ENCODE peak calls at places on chromosomes 13 and 19, in seven cellular contexts. Z is mucosa of gallbladder; R is GM04504; L is NB4; T is activated CD4-positive, alpha-beta T cell treated with anti-CD3 and anti-CD28 coated beads for 24 hours; U is aorta; O is MCF 10A. H is an unnamed sample.
A peak's percentile ranks its signal among the peaks of the same experiment; 100 is the strongest.

GRCh38 chr13:35630551-35631275 is 154.2 kb upstream of the MAB21L1 start:
- DNase-seq in Z (no peak), R (peak; percentile 38), L (peak; percentile 52), T (no peak), U (no peak), O (peak; percentile 66), H (no peak)

GRCh38 chr19:16106121-16106520 is 5.6 kb upstream of the RAB8A start:
- DNase-seq in Z (no peak), R (no peak), L (peak; percentile 60), T (no peak), U (no peak), O (no peak), H (no peak)

GRCh38 chr13:39417131-39417530 is 185.9 kb downstream of the LHFPL6 start:
- DNase-seq in Z (no peak), R (no peak), L (peak; percentile 23), T (no peak), U (no peak), O (peak; percentile 6), H (no peak)

GRCh38 chr13:71210861-71211260 is 656.1 kb downstream of the DACH1 start:
- DNase-seq in Z (no peak), R (no peak), L (no peak), T (no peak), U (no peak), O (no peak), H (no peak)

GRCh38 chr13:76229281-76229680 is 593.2 kb downstream of the LMO7 start:
- DNase-seq in Z (no peak), R (no peak), L (no peak), T (no peak), U (no peak), O (no peak), H (no peak)

GRCh38 chr13:79541426-79542049 is 60.6 kb downstream of the NDFIP2 start:
- DNase-seq in Z (no peak), R (peak; percentile 29), L (peak; percentile 78), T (peak; percentile 31), U (no peak), O (peak; percentile 66), H (no peak)

GRCh38 chr13:73803997-73804396 is 330.2 kb downstream of the KLF12 start:
- DNase-seq in Z (no peak), R (peak; percentile 35), L (no peak), T (no peak), U (no peak), O (peak; percentile 13), H (no peak)

GRCh38 chr13:28306325-28306724 is 168.0 kb downstream of the PAN3 start:
- DNase-seq in Z (no peak), R (no peak), L (peak; percentile 67), T (no peak), U (no peak), O (no peak), H (no peak)

GRCh38 chr13:106700007-106700950 is 132.3 kb upstream of the ARGLU1 start:
- DNase-seq in Z (no peak), R (peak; percentile 7), L (no peak), T (no peak), U (no peak), O (peak; percentile 8), H (no peak)

GRCh38 chr13:42656136-42656535 is 82.2 kb downstream of the TNFSF11 start:
- DNase-seq in Z (no peak), R (no peak), L (no peak), T (no peak), U (no peak), O (no peak), H (no peak)

GRCh38 chr19:49672131-49672919 is 4.7 kb upstream of the PRMT1 start:
- DNase-seq in Z (peak; percentile 77), R (no peak), L (peak; percentile 75), T (peak; percentile 65), U (peak; percentile 83), O (peak; percentile 76), H (no peak)

GRCh38 chr13:101623469-101624209 is 171.2 kb downstream of the ITGBL1 start:
- DNase-seq in Z (no peak), R (no peak), L (no peak), T (no peak), U (no peak), O (peak; percentile 59), H (no peak)

GRCh38 chr19:34391813-34392212 is 12.4 kb upstream of the PDCD2L start:
- DNase-seq in Z (no peak), R (no peak), L (no peak), T (no peak), U (no peak), O (no peak), H (no peak)

GRCh38 chr19:6737873-6738725 is 719 bp upstream of the GPR108 start:
- DNase-seq in Z (peak; percentile 99), R (peak; percentile 60), L (peak; percentile 87), T (peak; percentile 61), U (peak; percentile 97), O (peak; percentile 94), H (no peak)

GRCh38 chr13:99303863-99304521 is 3.2 kb downstream of the GPR183 start:
- DNase-seq in Z (peak; percentile 26), R (no peak), L (peak; percentile 67), T (no peak), U (peak; percentile 79), O (no peak), H (no peak)

GRCh38 chr19:1407662-1408299 is 395 bp downstream of the DAZAP1 start:
- DNase-seq in Z (no peak), R (no peak), L (peak; percentile 23), T (no peak), U (peak; percentile 70), O (no peak), H (peak; percentile 82)

GRCh38 chr19:42175952-42176648 is 41.4 kb downstream of the DEDD2 start:
- DNase-seq in Z (no peak), R (peak; percentile 3), L (no peak), T (no peak), U (no peak), O (no peak), H (no peak)

GRCh38 chr13:75016225-75016624 is 465.7 kb downstream of the TBC1D4 start:
- DNase-seq in Z (no peak), R (no peak), L (no peak), T (no peak), U (no peak), O (no peak), H (no peak)

GRCh38 chr13:74264333-74264732 is 130.1 kb upstream of the KLF12 start:
- DNase-seq in Z (no peak), R (no peak), L (no peak), T (no peak), U (no peak), O (no peak), H (no peak)

GRCh38 chr19:34120846-34121639 is 51.3 kb upstream of the LSM14A start:
- DNase-seq in Z (no peak), R (peak; percentile 18), L (peak; percentile 63), T (peak; percentile 36), U (no peak), O (peak; percentile 66), H (no peak)

GRCh38 chr19:52343548-52343947 is 7.5 kb downstream of the ZNF610 start:
- DNase-seq in Z (peak; percentile 31), R (no peak), L (peak; percentile 83), T (peak; percentile 22), U (no peak), O (peak; percentile 22), H (no peak)

GRCh38 chr13:106534844-106535551 is 464 bp downstream of the EFNB2 start:
- DNase-seq in Z (no peak), R (no peak), L (no peak), T (no peak), U (peak; percentile 55), O (peak; percentile 40), H (no peak)

GRCh38 chr13:48976677-48977625 is 1.2 kb downstream of the FNDC3A start:
- DNase-seq in Z (no peak), R (no peak), L (peak; percentile 21), T (no peak), U (no peak), O (peak; percentile 27), H (no peak)

GRCh38 chr19:55663846-55664536 is 9.2 kb downstream of the U2AF2 start:
- DNase-seq in Z (no peak), R (no peak), L (no peak), T (no peak), U (no peak), O (no peak), H (peak; percentile 76)

GRCh38 chr13:100396771-100397170 is 191.8 kb downstream of the GGACT start:
- DNase-seq in Z (no peak), R (no peak), L (peak; percentile 34), T (no peak), U (no peak), O (no peak), H (no peak)

GRCh38 chr19:37876047-37876446 is 30.3 kb downstream of the WDR87 start:
- DNase-seq in Z (no peak), R (no peak), L (no peak), T (no peak), U (no peak), O (peak; percentile 11), H (no peak)

GRCh38 chr19:40542197-40542859 is 34.3 kb upstream of the SHKBP1 start:
- DNase-seq in Z (peak; percentile 55), R (no peak), L (no peak), T (no peak), U (peak; percentile 86), O (no peak), H (no peak)

GRCh38 chr19:53980553-53981407 is 10.7 kb upstream of the CACNG6 start:
- DNase-seq in Z (no peak), R (no peak), L (no peak), T (no peak), U (no peak), O (peak; percentile 79), H (no peak)

GRCh38 chr13:48906200-48906599 is 69.5 kb upstream of the FNDC3A start:
- DNase-seq in Z (peak; percentile 58), R (no peak), L (no peak), T (no peak), U (no peak), O (no peak), H (no peak)

GRCh38 chr13:110361365-110361911 is 54.4 kb downstream of the COL4A2 start:
- DNase-seq in Z (peak; percentile 62), R (no peak), L (no peak), T (no peak), U (peak; percentile 88), O (no peak), H (no peak)

GRCh38 chr19:2049741-2050348 is 1.2 kb downstream of the MKNK2 start:
- DNase-seq in Z (peak; percentile 87), R (no peak), L (peak; percentile 86), T (no peak), U (peak; percentile 82), O (peak; percentile 86), H (no peak)

GRCh38 chr13:75857291-75857690 is 221.2 kb downstream of the LMO7 start:
- DNase-seq in Z (no peak), R (no peak), L (no peak), T (no peak), U (no peak), O (no peak), H (no peak)

GRCh38 chr13:112447761-112448603 is 71.8 kb downstream of the SPACA7 start:
- DNase-seq in Z (peak; percentile 9), R (no peak), L (no peak), T (no peak), U (no peak), O (no peak), H (no peak)

GRCh38 chr13:102517959-102518358 is 78.8 kb upstream of the TPP2 start:
- DNase-seq in Z (no peak), R (no peak), L (no peak), T (no peak), U (no peak), O (no peak), H (no peak)

GRCh38 chr19:18167975-18168645 is 5.5 kb upstream of the IFI30 start:
- DNase-seq in Z (no peak), R (no peak), L (peak; percentile 59), T (no peak), U (peak; percentile 56), O (peak; percentile 51), H (no peak)

GRCh38 chr19:1566392-1567115 is 1.6 kb downstream of the MEX3D start:
- DNase-seq in Z (peak; percentile 76), R (peak; percentile 72), L (no peak), T (no peak), U (peak; percentile 68), O (peak; percentile 78), H (no peak)

H was measured in chondrocyte.